ENCODE peak calls at places on chromosome 19, in four cellular contexts. O, X, R and G are unnamed samples.

GRCh38 chr19:13055213-13056051 is 47.2 kb downstream of the LYL1 start:
- DNase-seq in X (peak), O (peak), R (peak), G (peak)

GRCh38 chr19:2394669-2395292 is 32.6 kb downstream of the TIMM13 start:
- DNase-seq in O (no peak), R (no peak), X (no peak), G (no peak)

GRCh38 chr19:4267901-4268815 is 10.9 kb upstream of the SHD start:
- DNase-seq in X (no peak), R (no peak), O (no peak), G (no peak)

GRCh38 chr19:19866599-19867248 is 1.0 kb downstream of the ZNF253 start:
- DNase-seq in X (peak), R (no peak), O (no peak), G (no peak)

GRCh38 chr19:11375143-11375948 is 880 bp downstream of the SWSAP1 start:
- DNase-seq in O (no peak), X (peak), R (no peak), G (no peak)

GRCh38 chr19:23409392-23410048 is 14.2 kb upstream of the ZNF91 start:
- DNase-seq in O (no peak), X (no peak), R (no peak), G (no peak)

GRCh38 chr19:44685877-44686276 is 13.1 kb upstream of the CEACAM16 start:
- DNase-seq in X (no peak), O (no peak), R (no peak), G (no peak)

GRCh38 chr19:7789447-7789846 is 26.4 kb downstream of the CLEC4M start:
- DNase-seq in X (peak), R (no peak), O (no peak), G (peak)

GRCh38 chr19:38730731-38731589 is 13.3 kb downstream of the CAPN12 start:
- DNase-seq in R (no peak), O (no peak), X (peak), G (peak)

GRCh38 chr19:56314584-56315075 is at the start of gene ZSCAN5A:
- DNase-seq in R (peak), X (peak), O (peak), G (peak)

GRCh38 chr19:8004723-8005513 is 523 bp downstream of the ELAVL1 start:
- DNase-seq in X (no peak), O (no peak), R (no peak), G (peak)

GRCh38 chr19:2770055-2771013 is 12.7 kb downstream of the SGTA start:
- DNase-seq in R (no peak), X (no peak), O (no peak), G (no peak)

GRCh38 chr19:45469835-45470146 is 2.0 kb downstream of the FOSB start:
- DNase-seq in X (no peak), O (peak), R (no peak), G (no peak)

GRCh38 chr19:38617764-38618589 is at the start of gene MAP4K1:
- DNase-seq in O (no peak), X (no peak), R (no peak), G (no peak)

GRCh38 chr19:3798137-3798536 is 12.0 kb upstream of the MATK start:
- DNase-seq in X (no peak), R (no peak), O (no peak), G (no peak)

GRCh38 chr19:13091400-13092161 is 11.1 kb downstream of the LYL1 start:
- DNase-seq in O (no peak), R (peak), X (peak), G (no peak)

GRCh38 chr19:4664642-4665041 is 5.5 kb downstream of the MYDGF start:
- DNase-seq in O (no peak), X (no peak), R (no peak), G (no peak)

GRCh38 chr19:2636897-2637683 is 65.4 kb downstream of the GNG7 start:
- DNase-seq in X (peak), O (no peak), R (no peak), G (peak)

GRCh38 chr19:57068326-57068725 is 51.5 kb upstream of the USP29 start:
- DNase-seq in R (no peak), X (no peak), O (no peak), G (no peak)

GRCh38 chr19:16199275-16199932 is 1.7 kb downstream of the AP1M1 start:
- DNase-seq in R (no peak), O (no peak), X (no peak), G (no peak)

GRCh38 chr19:39078436-39079200 is 5.5 kb upstream of the ACP7 start:
- DNase-seq in X (no peak), O (no peak), R (peak), G (no peak)

GRCh38 chr19:11461453-11461852 is 19.4 kb downstream of the ELAVL3 start:
- DNase-seq in R (no peak), O (no peak), X (no peak), G (no peak)

GRCh38 chr19:45630463-45630862 is 8.7 kb downstream of the EML2 start:
- DNase-seq in O (no peak), R (peak), X (no peak), G (no peak)

GRCh38 chr19:4428326-4428975 is 26.0 kb downstream of the CHAF1A start:
- DNase-seq in O (no peak), R (no peak), X (no peak), G (no peak)

GRCh38 chr19:41352609-41353465 is 885 bp downstream of the TGFB1 start:
- DNase-seq in X (peak), R (no peak), O (peak), G (peak)

GRCh38 chr19:41323430-41324125 is 13.6 kb downstream of the CCDC97 start:
- DNase-seq in R (peak), O (peak), X (peak), G (no peak)

GRCh38 chr19:16340092-16340491 is 15.5 kb downstream of the KLF2 start:
- DNase-seq in O (no peak), X (no peak), R (no peak), G (no peak)

GRCh38 chr19:38862321-38863059 is 12.7 kb upstream of the HNRNPL start:
- DNase-seq in X (no peak), R (no peak), O (no peak), G (no peak)

GRCh38 chr19:8446055-8446709 is 1.4 kb downstream of the HNRNPM start:
- DNase-seq in O (no peak), R (no peak), X (no peak), G (no peak)

GRCh38 chr19:40717880-40718773 is 1.2 kb downstream of the ITPKC start:
- DNase-seq in R (no peak), X (peak), O (no peak), G (no peak)

GRCh38 chr19:14434543-14435319 is 1.6 kb downstream of the PKN1 start:
- DNase-seq in X (no peak), O (no peak), R (peak), G (no peak)

DNA sequence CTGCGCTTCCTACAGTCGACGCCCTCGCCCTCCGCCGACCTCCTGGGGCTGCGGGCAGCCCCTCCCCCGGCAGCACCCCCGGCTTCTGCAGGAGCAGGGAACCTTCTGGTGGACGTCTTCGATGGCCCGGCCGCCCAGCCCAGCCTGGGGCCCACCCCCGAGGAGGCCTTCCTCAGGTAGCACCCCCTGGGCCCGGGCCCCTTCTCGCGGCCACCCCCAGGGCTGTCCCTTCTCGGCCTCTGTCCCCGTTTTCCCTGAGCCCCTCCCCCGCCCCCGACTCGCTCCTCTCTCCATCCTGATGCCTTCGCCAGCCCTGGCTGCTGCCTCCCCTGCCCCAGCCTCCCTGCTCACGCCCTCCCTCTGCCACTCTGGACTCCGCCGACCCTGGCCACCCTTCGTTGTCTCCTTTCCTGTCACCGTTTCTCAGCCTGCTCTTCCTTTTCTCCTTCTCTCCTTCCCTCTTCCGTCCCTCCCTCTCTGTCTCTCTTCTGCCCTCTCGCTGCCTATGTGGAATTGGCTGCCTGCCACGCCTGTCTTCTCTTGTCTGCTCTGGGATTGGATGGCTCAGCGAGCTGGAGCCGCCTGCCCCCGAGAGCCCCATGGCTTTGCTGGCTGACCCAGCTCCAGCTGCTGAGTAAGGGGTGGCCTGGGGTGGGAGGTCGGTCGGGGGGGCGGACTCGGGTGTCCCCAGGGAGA is 11.0 kb downstream of the FUZ start:
- DNase-seq in O (peak), R (peak), X (peak), G (peak)
- TF ChIP-seq CTCF in O (peak), R (peak), X (peak), G (no peak)

GRCh38 chr19:29805026-29805925 is 6.5 kb upstream of the CCNE1 start:
- DNase-seq in R (no peak), O (no peak), X (no peak), G (no peak)
- TF ChIP-seq CTCF in R (no peak), O (no peak), X (no peak), G (no peak)

GRCh38 chr19:1307755-1308303 is 22.2 kb downstream of the EFNA2 start:
- DNase-seq in X (no peak), R (no peak), O (no peak), G (no peak)
- TF ChIP-seq CTCF in X (no peak), R (no peak), O (no peak), G (no peak)

GRCh38 chr19:35051796-35052195 is 10.3 kb downstream of the HPN start:
- DNase-seq in X (no peak), R (no peak), O (no peak), G (no peak)

GRCh38 chr19:35048911-35049411 is 7.4 kb downstream of the HPN start:
- DNase-seq in O (no peak), X (peak), R (no peak), G (no peak)

GRCh38 chr19:35052599-35053190 is 11.2 kb downstream of the HPN start:
- DNase-seq in R (no peak), X (no peak), O (no peak), G (no peak)

GRCh38 chr19:35046461-35046860 is 4.9 kb downstream of the HPN start:
- DNase-seq in R (no peak), X (no peak), O (no peak), G (no peak)

DNA sequence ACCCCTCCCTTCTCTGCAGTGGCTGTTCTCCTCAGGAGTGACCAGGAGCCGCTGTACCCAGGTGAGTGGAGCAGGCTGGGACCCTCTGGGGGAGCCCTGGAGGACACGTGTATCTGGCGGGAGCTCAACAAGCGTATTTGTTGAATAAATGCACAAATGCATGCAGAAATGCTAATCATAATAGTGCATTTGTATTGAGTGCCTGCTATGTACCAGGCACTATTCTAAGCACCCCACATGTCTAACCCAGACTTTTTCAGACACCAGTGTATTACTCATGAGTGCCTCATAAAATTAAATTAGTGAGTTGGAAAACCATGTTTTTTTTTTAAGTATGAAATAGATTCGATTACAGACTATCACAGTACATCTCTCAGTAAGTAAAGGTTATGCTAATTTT is 7.9 kb downstream of the HPN start:
- DNase-seq in R (no peak), X (no peak), O (no peak), G (no peak)
- TF ChIP-seq CTCF in R (no peak), X (no peak), O (no peak), G (no peak)

GRCh38 chr19:49687566-49688316 is 1.7 kb upstream of the ADM5 start:
- DNase-seq in O (no peak), X (no peak), R (no peak), G (no peak)

GRCh38 chr19:49690073-49690655 is 752 bp upstream of the CPT1C start:
- DNase-seq in O (no peak), R (no peak), X (no peak), G (no peak)

GRCh38 chr19:49688531-49689132 is 762 bp upstream of the ADM5 start:
- DNase-seq in R (no peak), O (no peak), X (peak), G (no peak)

GRCh38 chr19:49690656-49691242 is at the start of gene CPT1C:
- DNase-seq in X (peak), R (peak), O (peak), G (peak)

DNA sequence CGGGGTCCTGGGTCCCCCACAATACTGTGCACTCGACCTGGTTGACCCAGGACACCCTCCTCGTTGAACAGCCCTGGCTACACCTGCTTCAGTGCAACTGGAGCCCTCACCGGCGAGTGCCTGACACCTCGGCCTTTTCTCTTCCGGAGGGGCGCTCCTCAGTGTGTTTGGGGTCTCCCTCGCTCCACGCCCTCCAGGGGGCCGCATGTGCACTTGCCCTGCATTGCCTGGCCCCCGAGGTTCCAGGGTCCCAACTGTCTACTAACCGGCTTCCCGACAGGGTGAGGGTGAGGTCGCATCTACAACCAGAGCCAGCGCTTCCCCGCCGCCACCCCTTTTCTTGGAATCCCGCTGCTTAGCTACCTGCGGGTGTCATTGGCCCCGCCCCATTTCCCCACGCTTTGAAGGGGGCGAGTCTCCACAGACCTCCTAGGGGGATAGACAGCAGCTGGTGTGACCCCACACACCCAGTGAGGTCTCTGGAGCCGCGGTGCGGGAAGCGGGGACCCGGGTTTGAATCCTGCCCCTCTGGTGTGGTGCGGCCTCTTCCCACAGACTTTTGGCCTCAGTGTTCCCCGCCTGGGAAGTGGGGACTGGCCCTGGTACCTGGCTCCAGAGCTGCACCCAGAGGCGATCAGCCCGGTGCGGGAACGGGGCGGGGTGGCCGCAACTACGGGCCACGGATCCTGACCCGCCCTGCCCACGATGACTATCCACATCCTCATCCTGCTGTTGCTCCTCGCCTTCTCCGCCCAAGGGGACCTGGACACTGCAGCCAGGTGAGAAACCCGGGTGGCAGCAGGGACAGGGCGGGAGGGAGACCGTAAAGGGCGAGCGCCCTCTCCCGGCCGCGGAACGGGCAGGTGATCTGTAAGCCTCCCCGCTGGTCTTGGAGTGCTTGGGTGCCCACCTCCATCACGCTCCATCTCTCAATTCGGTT is at the start of gene ADM5:
- DNase-seq in X (peak), R (no peak), O (no peak), G (peak)
- TF ChIP-seq CTCF in X (peak), R (peak), O (peak), G (peak)

GRCh38 chr19:10223488-10224213 is 7.5 kb downstream of the S1PR2 start:
- DNase-seq in R (no peak), X (no peak), O (no peak), G (no peak)

GRCh38 chr19:10222201-10222890 is 8.8 kb downstream of the S1PR2 start:
- DNase-seq in X (no peak), R (no peak), O (no peak), G (no peak)

GRCh38 chr19:10220695-10221094 is 10.4 kb downstream of the S1PR2 start:
- DNase-seq in R (no peak), X (no peak), O (no peak), G (no peak)

GRCh38 chr19:10217085-10217484 is 14.0 kb downstream of the S1PR2 start:
- DNase-seq in O (no peak), X (no peak), R (no peak), G (no peak)

GRCh38 chr19:10219678-10220077 is 11.5 kb downstream of the S1PR2 start:
- DNase-seq in R (no peak), X (peak), O (no peak), G (no peak)
- TF ChIP-seq CTCF in R (peak), X (peak), O (no peak), G (peak)

GRCh38 chr19:33219261-33219812 is 6.3 kb downstream of the SLC7A10 start:
- DNase-seq in X (peak), R (peak), O (no peak), G (no peak)
- TF ChIP-seq CTCF in X (peak), R (peak), O (no peak), G (no peak)

DNA sequence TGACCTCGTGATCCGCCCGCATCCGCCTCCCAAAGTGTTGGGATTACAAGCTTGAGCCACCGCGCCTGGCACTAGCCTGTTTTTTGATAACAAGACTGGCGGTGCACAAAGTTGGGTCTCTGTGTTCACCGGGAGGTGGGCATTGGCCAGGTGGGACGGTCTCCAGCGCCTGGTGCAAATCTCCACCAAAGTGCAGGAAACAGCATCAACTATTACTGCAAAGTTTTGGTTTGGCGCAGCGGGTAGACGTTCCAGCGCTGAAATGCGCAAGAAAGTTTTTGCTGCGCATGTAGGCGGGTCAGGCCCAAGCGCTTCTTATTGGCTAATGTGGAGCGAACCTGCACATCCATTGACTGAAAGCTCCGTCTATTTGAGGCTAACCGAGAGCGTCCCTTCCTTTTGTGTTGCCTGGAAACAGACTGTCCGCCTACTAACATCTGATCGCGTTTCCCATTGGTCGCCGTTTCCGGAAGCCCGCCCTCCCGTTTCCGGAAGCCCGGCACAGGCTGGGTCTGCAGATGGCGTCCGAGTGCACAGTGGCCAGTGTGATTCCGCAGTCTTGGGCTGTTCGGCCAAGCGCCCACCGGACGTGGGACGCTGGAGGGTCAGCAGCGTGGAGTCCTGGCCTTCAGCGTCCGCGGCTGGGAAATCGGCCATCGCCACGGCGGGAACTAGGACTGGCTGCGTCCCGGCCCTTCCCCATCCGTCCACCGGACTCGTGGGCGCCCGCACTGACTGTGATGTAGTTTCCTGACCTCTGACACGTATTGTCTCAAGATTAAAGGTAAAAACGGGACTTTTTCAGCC is 53.3 kb upstream of the ZNF527 start:
- DNase-seq in X (peak), O (peak), R (peak), G (peak)
- TF ChIP-seq CTCF in X (peak), O (peak), R (peak), G (no peak)

DNA sequence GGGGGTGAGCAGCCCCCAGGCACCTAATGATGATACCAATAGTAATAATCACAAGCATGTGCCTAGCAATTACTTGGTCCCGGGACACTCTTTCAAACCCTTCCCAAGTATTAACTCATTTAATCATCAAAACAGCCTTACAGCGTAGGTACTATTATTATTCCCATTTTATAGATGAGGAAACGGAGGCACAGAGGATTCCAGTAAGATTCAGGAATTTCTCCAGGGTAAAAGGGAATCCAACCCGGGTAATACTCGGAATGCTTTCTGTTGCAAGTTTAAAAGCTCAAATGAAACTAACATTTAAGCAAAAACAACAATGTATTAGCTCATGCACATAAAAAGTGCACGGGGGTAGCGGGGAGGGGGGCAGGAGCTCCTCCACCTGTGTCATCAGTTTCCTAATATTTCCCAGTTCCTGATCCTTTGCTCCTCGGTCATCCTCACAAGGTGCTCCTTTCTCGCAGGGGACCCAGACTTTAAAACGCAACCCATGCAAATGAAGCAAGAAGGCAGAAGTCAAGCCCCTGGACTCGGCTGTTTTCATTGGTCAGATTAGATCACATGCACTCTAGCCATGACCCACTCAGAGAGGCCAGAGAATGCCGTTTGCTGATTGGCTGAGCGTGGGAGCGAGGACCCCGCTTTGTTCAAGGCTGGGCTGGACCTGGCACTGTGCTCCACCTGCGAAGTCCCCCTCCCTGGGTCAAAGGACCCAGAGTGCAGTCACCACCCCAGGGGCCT is 38.3 kb upstream of the C19orf12 start:
- DNase-seq in O (no peak), X (no peak), R (no peak), G (no peak)
- TF ChIP-seq CTCF in O (no peak), X (no peak), R (no peak), G (no peak)